ENCODE peak calls at places on chromosomes 11 and 22, in seven cellular contexts. A is lower leg skin; X is upper lobe of right lung; N is A549; M is lower lobe of right lung; Y is CD4-positive, alpha-beta T cell; C is heart right ventricle. U is an unnamed sample.

GRCh38 chr11:118497831-118498230 is 29.4 kb upstream of the TTC36 start:
- DNase-seq in A (no peak), Y (no peak), X (no peak), C (no peak), N (no peak), M (no peak), U (no peak)

GRCh38 chr11:125591659-125592304 is 870 bp upstream of the STT3A start:
- DNase-seq in C (peak), M (peak), Y (peak), N (no peak), A (peak), X (peak), U (peak)

GRCh38 chr11:116882386-116882785 is 45.0 kb upstream of the APOA1 start:
- DNase-seq in M (no peak), N (no peak), C (no peak), A (no peak), X (no peak), Y (no peak), U (no peak)

GRCh38 chr11:71170619-71171018 is 81.8 kb downstream of the SHANK2 start:
- DNase-seq in A (peak), Y (no peak), X (peak), C (no peak), M (no peak), N (no peak), U (no peak)

GRCh38 chr11:110081462-110082233 is 11.5 kb upstream of the ZC3H12C start:
- DNase-seq in Y (no peak), N (no peak), M (no peak), A (no peak), C (no peak), X (no peak), U (no peak)

GRCh38 chr11:17387811-17388210 is 648 bp downstream of the KCNJ11 start:
- DNase-seq in X (no peak), M (no peak), A (no peak), N (no peak), Y (no peak), C (no peak), U (peak)

GRCh38 chr22:44330727-44331660 is 18.2 kb upstream of the SHISAL1 start:
- DNase-seq in N (no peak), C (no peak), Y (no peak), X (no peak), M (no peak), A (no peak), U (no peak)

GRCh38 chr11:61635787-61636186 is 44.4 kb upstream of the DAGLA start:
- DNase-seq in X (no peak), C (no peak), M (no peak), A (no peak), Y (no peak), N (no peak), U (no peak)

GRCh38 chr11:118060879-118061278 is 16.0 kb upstream of the TMPRSS4 start:
- DNase-seq in Y (no peak), A (peak), N (no peak), X (peak), M (no peak), C (no peak), U (no peak)

GRCh38 chr11:84720706-84721402 is 906.3 kb downstream of the DLG2 start:
- DNase-seq in N (no peak), C (peak), M (peak), A (no peak), X (peak), Y (no peak), U (no peak)

GRCh38 chr11:27757953-27758352 is 57.7 kb upstream of the BDNF start:
- DNase-seq in Y (no peak), C (no peak), N (no peak), A (no peak), X (no peak), M (no peak), U (no peak)

GRCh38 chr11:131754671-131755070 is 384.3 kb downstream of the NTM start:
- DNase-seq in A (no peak), N (no peak), Y (no peak), X (no peak), C (no peak), M (no peak), U (no peak)

GRCh38 chr11:128593281-128593680 is 5.9 kb upstream of the ETS1 start:
- DNase-seq in C (no peak), Y (no peak), A (no peak), X (no peak), N (no peak), M (no peak), U (no peak)

GRCh38 chr11:112644410-112645131 is 316.6 kb upstream of the NCAM1 start:
- DNase-seq in M (no peak), C (no peak), Y (no peak), X (no peak), N (no peak), A (no peak), U (no peak)

GRCh38 chr11:71518506-71519471 is 8.3 kb upstream of the KRTAP5-7 start:
- DNase-seq in M (no peak), N (no peak), X (peak), Y (no peak), C (no peak), A (peak), U (no peak)

GRCh38 chr11:19101803-19102520 is 15.0 kb upstream of the ZDHHC13 start:
- DNase-seq in C (no peak), M (no peak), A (no peak), N (no peak), X (no peak), Y (no peak), U (no peak)

GRCh38 chr11:75425422-75425821 is 7.6 kb downstream of the KLHL35 start:
- DNase-seq in Y (no peak), C (no peak), M (no peak), X (no peak), A (no peak), N (peak), U (no peak)
- TF ChIP-seq CTCF in Y (no peak), C (no peak), M (no peak), X (no peak), A (no peak), N (peak), U (peak)

GRCh38 chr11:45089845-45090499 is 56.5 kb upstream of the PRDM11 start:
- DNase-seq in M (no peak), X (no peak), C (no peak), N (peak), A (peak), Y (no peak), U (no peak)
- TF ChIP-seq CTCF in M (no peak), X (peak), C (peak), N (no peak), A (no peak), Y (no peak), U (no peak)

GRCh38 chr22:31678748-31679147 is 16.7 kb upstream of the PISD start:
- DNase-seq in A (no peak), X (no peak), N (no peak), C (no peak), Y (no peak), M (no peak), U (no peak)

GRCh38 chr22:31683181-31684105 is 21.4 kb upstream of the PISD start:
- DNase-seq in N (no peak), Y (no peak), A (no peak), C (no peak), M (no peak), X (no peak), U (no peak)

GRCh38 chr22:31682751-31683150 is 20.7 kb upstream of the PISD start:
- DNase-seq in Y (no peak), N (no peak), A (no peak), C (no peak), M (no peak), X (no peak), U (no peak)

GRCh38 chr22:31681625-31682345 is 19.8 kb upstream of the PISD start:
- DNase-seq in N (no peak), Y (no peak), C (no peak), A (no peak), X (no peak), M (no peak), U (no peak)

GRCh38 chr22:31680764-31681624 is 19.0 kb upstream of the PISD start:
- DNase-seq in A (no peak), M (no peak), N (no peak), C (no peak), X (no peak), Y (no peak), U (no peak)
- TF ChIP-seq CTCF in A (no peak), M (no peak), N (no peak), C (no peak), X (no peak), Y (no peak), U (no peak)

GRCh38 chr11:77470504-77470903 is 3.4 kb downstream of the PAK1 start:
- DNase-seq in A (no peak), M (no peak), Y (no peak), X (no peak), N (no peak), C (no peak), U (peak)

GRCh38 chr11:77473801-77474508 is at the start of gene PAK1:
- DNase-seq in M (peak), Y (peak), A (peak), N (peak), C (peak), X (peak), U (peak)

GRCh38 chr11:77470971-77471370 is 2.9 kb downstream of the PAK1 start:
- DNase-seq in C (no peak), N (no peak), M (no peak), X (no peak), A (no peak), Y (no peak), U (no peak)

GRCh38 chr11:77473001-77473800 is 693 bp downstream of the PAK1 start:
- DNase-seq in C (peak), Y (peak), M (peak), X (peak), A (peak), N (peak), U (peak)

DNA sequence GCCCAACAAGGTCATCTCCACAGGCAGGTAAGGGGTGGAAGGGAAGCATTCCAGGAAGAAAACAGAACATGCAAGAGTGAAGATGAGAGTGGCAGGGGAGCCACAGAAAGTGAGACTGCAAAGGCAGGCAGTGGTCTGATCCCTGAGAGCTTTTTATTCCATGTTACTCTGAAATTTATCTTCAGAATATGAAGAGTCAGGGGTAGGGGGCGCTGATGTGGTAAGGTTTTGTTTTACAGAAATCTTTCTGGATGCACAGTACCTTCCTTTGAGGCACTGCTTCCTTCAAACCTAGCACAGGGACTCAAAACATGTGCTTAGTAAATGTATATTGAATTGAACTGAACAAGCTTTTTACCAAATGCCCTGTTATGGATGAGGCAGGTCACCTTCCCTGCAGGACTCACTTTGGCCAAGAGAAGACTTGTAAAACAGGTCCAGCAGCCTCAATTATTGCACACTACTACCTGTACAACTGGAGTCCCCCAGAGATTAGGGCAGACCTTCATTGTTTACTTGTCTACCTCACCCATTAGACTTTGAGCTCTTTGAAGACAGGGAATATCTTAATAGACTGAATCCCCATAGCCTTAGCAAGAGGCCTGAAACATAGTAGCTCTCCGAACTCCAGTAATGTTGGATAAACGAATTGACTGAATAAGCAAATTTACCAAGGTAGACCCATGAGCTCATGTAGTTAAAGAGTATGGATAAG is 2.2 kb downstream of the PAK1 start:
- DNase-seq in X (no peak), A (no peak), M (no peak), Y (no peak), N (peak), C (no peak), U (peak)
- TF ChIP-seq CTCF in X (peak), A (no peak), M (no peak), Y (no peak), N (peak), C (no peak), U (peak)

DNA sequence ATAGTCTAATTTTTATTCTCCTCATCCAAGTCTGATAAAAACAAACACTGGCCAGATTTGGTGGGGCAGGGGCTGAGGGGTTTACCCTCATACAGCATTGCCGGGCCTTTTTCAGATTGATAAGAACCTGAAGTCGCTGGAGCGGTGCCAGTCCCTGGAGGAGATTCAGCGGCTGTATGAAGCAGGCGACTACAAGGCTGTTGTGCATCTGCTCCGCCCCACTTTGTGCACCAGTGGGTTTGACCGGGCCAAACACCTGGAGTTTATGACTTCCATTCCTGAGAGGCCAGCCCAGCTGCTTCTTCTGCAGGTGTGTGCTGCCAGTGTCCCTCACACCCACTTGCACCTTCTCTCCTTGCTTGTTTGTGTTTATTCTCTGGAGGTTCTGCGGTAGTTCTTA is 55.8 kb downstream of the CABIN1 start:
- DNase-seq in C (no peak), Y (no peak), X (peak), N (no peak), A (no peak), M (no peak), U (no peak)
- TF ChIP-seq CTCF in C (no peak), Y (no peak), X (no peak), N (no peak), A (no peak), M (no peak), U (no peak)

DNA sequence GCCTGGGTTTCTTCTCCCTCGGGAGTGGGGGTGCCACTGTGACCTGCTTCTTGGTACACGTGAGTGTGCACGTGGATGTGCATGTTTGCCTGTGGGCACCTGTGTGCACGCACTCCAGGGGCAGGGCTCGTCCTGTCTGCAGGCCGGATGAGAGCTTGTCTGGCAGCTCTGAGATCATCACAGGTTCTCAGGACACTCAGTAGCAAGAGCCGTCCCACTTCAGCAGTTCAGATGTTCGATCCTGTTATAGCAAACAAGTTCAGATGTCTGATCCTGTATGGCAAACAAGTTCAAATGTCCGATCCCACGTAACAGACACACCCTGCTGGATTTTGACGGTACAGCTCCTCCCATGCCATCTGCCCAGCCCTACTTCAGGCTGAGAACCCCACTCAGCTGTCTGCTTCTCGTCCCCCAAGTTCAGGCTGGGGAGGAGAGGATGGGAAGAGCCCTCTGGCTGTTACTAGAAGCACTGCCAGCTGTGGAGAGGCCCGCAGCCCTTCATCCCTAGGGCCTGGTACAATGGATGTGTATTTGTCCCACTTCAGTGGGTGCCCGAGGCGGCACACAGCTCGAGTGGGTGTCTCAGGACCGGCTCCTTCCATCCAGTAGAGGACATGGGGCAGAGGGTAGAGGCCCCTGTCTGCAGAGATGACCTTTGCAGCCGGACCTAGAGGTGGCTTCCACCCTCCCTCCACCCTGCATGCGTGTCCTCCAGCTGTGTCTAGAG is 1126.9 kb downstream of the BRD1 start:
- DNase-seq in Y (no peak), X (no peak), C (no peak), A (no peak), M (peak), N (no peak), U (no peak)
- TF ChIP-seq CTCF in Y (no peak), X (no peak), C (no peak), A (no peak), M (no peak), N (no peak), U (no peak)

DNA sequence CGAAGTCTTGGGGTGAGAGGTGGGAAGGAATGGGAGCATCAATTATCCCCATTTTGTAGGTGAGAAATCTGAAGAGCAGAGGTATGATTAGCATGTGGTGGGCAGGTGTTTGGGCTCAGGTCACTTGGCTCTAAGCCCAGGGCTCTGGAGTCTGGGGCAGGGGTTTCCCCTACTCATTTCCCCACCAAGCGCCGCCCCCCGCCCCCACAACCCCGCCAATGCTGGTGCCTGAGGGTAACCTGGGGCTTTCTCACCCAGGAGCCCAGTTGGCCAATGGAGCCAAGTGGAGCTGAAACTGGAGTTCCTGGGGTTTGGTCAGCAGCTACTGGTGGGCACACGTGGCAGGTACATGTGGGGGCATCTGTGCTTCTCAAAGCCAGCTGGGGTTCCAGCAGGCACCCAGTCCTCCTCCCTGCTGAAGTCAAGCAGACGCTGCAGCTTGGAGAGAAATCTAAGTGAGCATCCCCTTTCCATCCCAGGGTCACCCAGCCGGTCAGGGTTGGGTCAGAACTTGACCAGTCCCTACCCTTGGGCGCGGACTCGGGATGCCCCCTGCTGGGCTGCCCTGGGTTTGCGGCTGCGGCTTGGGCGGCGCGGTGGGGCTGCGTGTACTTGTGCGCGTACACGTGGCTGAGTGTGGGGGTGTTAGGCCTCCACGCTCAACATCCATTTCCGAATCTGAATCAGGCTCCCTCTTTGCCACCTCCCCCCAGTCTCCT is 1.6 kb upstream of the CHRM1 start:
- DNase-seq in Y (no peak), X (peak), M (no peak), A (no peak), C (no peak), N (peak), U (peak)
- TF ChIP-seq CTCF in Y (no peak), X (peak), M (peak), A (no peak), C (peak), N (peak), U (peak)

U was measured in GM13977.